ENCODE peak calls at places on chromosomes 7 and 10, in five cellular contexts. T is stimulated activated CD8-positive, alpha-beta memory T cell treated with anti-CD3 and anti-CD28 coated beads, Interleukin-2, amount 100 ng/mL, for 1 hour; E is activated CD8-positive, alpha-beta memory T cell treated with anti-CD3 and anti-CD28 coated beads, Interleukin-2, amount 10 ng/mL, durations not matched to agents 7 days and 5 days; A is naive thymus-derived CD4-positive, alpha-beta T cell; J is fibroblast of lung. G is an unnamed sample.

GRCh38 chr7:79520543-79520942 is 67.1 kb upstream of the MAGI2 start:
- DNase-seq in T (no peak), E (no peak), A (no peak), J (peak), G (no peak)

GRCh38 chr10:17225823-17226222 is 2.2 kb upstream of the VIM start:
- DNase-seq in T (no peak), E (no peak), A (no peak), J (no peak), G (no peak)

GRCh38 chr7:39069046-39069445 is 91.3 kb downstream of the POU6F2 start:
- DNase-seq in T (no peak), E (no peak), A (no peak), J (no peak), G (no peak)

GRCh38 chr7:139735466-139735865 is 42.3 kb downstream of the HIPK2 start:
- DNase-seq in T (no peak), E (peak), A (no peak), J (no peak), G (no peak)

GRCh38 chr7:106284516-106285050 is at the start of gene NAMPT:
- DNase-seq in T (no peak), E (peak), A (no peak), J (no peak), G (peak)

GRCh38 chr7:94367940-94368339 is 26.8 kb upstream of the COL1A2 start:
- DNase-seq in T (no peak), E (no peak), A (no peak), J (peak), G (no peak)

GRCh38 chr7:77855371-77856083 is 57.0 kb downstream of the PHTF2 start:
- DNase-seq in T (no peak), E (no peak), A (no peak), J (peak), G (no peak)

GRCh38 chr10:4046722-4047354 is 261.8 kb upstream of the KLF6 start:
- DNase-seq in T (no peak), E (no peak), A (no peak), J (no peak), G (no peak)

GRCh38 chr7:104175336-104175984 is 32.4 kb downstream of the ORC5 start:
- DNase-seq in T (no peak), E (no peak), A (no peak), J (no peak), G (no peak)

GRCh38 chr7:20213378-20213777 is 3.8 kb downstream of the MACC1 start:
- DNase-seq in T (no peak), E (no peak), A (no peak), J (no peak), G (no peak)

G was measured in HEK293T.